ENCODE peak calls at places on chromosomes 12 and 14, in five cellular contexts. N is NT2/D1; Q is stimulated activated CD8-positive, alpha-beta memory T cell treated with anti-CD3 and anti-CD28 coated beads, Interleukin-2, amount 100 ng/mL, for 48 hours; V is hepatic stellate cell; U is tibial artery. W is an unnamed sample.
A peak's percentile ranks its signal among the peaks of the same experiment; 100 is the strongest.

GRCh38 chr14:105931808-105932483 is 405.6 kb downstream of the TMEM121 start:
- DNase-seq in N (no peak), Q (no peak), V (no peak), U (no peak), W (no peak)

GRCh38 chr14:73591690-73592448 is at the start of gene ACOT4:
- DNase-seq in N (no peak), Q (peak; percentile 17), V (peak; percentile 35), U (no peak), W (peak; percentile 24)

GRCh38 chr14:96923003-96923402 is 125.8 kb downstream of the VRK1 start:
- DNase-seq in N (no peak), Q (no peak), V (no peak), U (no peak), W (no peak)

GRCh38 chr12:92538970-92539749 is 163.6 kb upstream of the PLEKHG7 start:
- DNase-seq in N (no peak), Q (no peak), V (peak; percentile 38), U (no peak), W (no peak)

GRCh38 chr14:77212933-77213656 is 31.5 kb downstream of the TMEM63C start:
- DNase-seq in N (peak; percentile 20), Q (peak; percentile 26), V (peak; percentile 31), U (no peak), W (peak; percentile 24)

GRCh38 chr12:75101805-75102204 is 107.8 kb downstream of the KCNC2 start:
- DNase-seq in N (no peak), Q (no peak), V (no peak), U (no peak), W (no peak)

GRCh38 chr14:103023881-103024473 is 33.4 kb downstream of the CDC42BPB start:
- DNase-seq in N (no peak), Q (no peak), V (peak; percentile 89), U (no peak), W (no peak)

GRCh38 chr12:62259311-62259992 is 752 bp upstream of the USP15 start:
- DNase-seq in N (no peak), Q (no peak), V (no peak), U (no peak), W (peak; percentile 66)

GRCh38 chr14:100289916-100290606 is 16.2 kb downstream of the SLC25A29 start:
- DNase-seq in N (no peak), Q (no peak), V (no peak), U (peak; percentile 16), W (no peak)

GRCh38 chr12:90250766-90251165 is 542.1 kb upstream of the ATP2B1 start:
- DNase-seq in N (no peak), Q (no peak), V (no peak), U (peak; percentile 50), W (no peak)

GRCh38 chr14:83071888-83072501 is 1538.3 kb upstream of the SEL1L start:
- DNase-seq in N (no peak), Q (no peak), V (no peak), U (no peak), W (no peak)

GRCh38 chr12:42977451-42978230 is 388.1 kb upstream of the PRICKLE1 start:
- DNase-seq in N (no peak), Q (no peak), V (no peak), U (no peak), W (no peak)

GRCh38 chr12:9243999-9244649 is 35.9 kb upstream of the PZP start:
- DNase-seq in N (no peak), Q (no peak), V (no peak), U (no peak), W (peak; percentile 22)

GRCh38 chr14:106530423-106531107 is 1004.2 kb downstream of the TMEM121 start:
- DNase-seq in N (no peak), Q (peak; percentile 54), V (no peak), U (no peak), W (no peak)

GRCh38 chr12:82529096-82529495 is 157.6 kb upstream of the TMTC2 start:
- DNase-seq in N (no peak), Q (no peak), V (no peak), U (no peak), W (no peak)

GRCh38 chr12:118064608-118065007 is 3.6 kb upstream of the WSB2 start:
- DNase-seq in N (no peak), Q (no peak), V (no peak), U (no peak), W (no peak)

GRCh38 chr12:113403435-113404415 is at the start of gene SDS:
- DNase-seq in N (no peak), Q (no peak), V (no peak), U (peak; percentile 42), W (no peak)